ENCODE peak calls at places on chromosomes 13 and 19, in five cellular contexts. N is tibial nerve, B is cardiac fibroblast, C is ascending aorta, S is transverse colon. L is an unnamed sample.

GRCh38 chr13:29679357-29680050 is 84.0 kb upstream of the SLC7A1 start:
- DNase-seq in N (no peak), B (peak; percentile 18), C (no peak), S (peak; percentile 38), L (peak; percentile 35)

GRCh38 chr19:18587962-18588610 is 512 bp upstream of the REX1BD start:
- DNase-seq in N (no peak), B (no peak), C (no peak), S (no peak), L (no peak)

GRCh38 chr13:32538234-32538620 is 368 bp downstream of the N4BP2L2 start:
- DNase-seq in N (no peak), B (peak; percentile 51), C (no peak), S (no peak), L (peak; percentile 62)

GRCh38 chr19:40623403-40624239 is 22.5 kb downstream of the LTBP4 start:
- DNase-seq in N (no peak), B (peak; percentile 55), C (no peak), S (peak; percentile 85), L (peak; percentile 90)

GRCh38 chr13:30577381-30577780 is 40.3 kb upstream of the USPL1 start:
- DNase-seq in N (no peak), B (peak; percentile 78), C (no peak), S (peak; percentile 18), L (no peak)

GRCh38 chr13:103067751-103068563 is 1.7 kb upstream of the SLC10A2 start:
- DNase-seq in N (no peak), B (no peak), C (no peak), S (peak; percentile 78), L (peak; percentile 75)

GRCh38 chr13:20197361-20197834 is 4.7 kb upstream of the GJB2 start:
- DNase-seq in N (no peak), B (peak; percentile 63), C (no peak), S (no peak), L (no peak)

GRCh38 chr13:101785858-101786257 is 333.4 kb downstream of the ITGBL1 start:
- DNase-seq in N (no peak), B (peak; percentile 0), C (no peak), S (no peak), L (no peak)

GRCh38 chr19:5695649-5696195 is 5.6 kb downstream of the RPL36 start:
- DNase-seq in N (no peak), B (no peak), C (no peak), S (no peak), L (no peak)

GRCh38 chr13:28059214-28059613 is 41.2 kb downstream of the FLT3 start:
- DNase-seq in N (no peak), B (peak; percentile 26), C (no peak), S (peak; percentile 51), L (peak; percentile 51)

GRCh38 chr13:28324181-28324789 is 170.6 kb downstream of the FLT1 start:
- DNase-seq in N (no peak), B (peak; percentile 80), C (no peak), S (peak; percentile 55), L (peak; percentile 85)

GRCh38 chr19:46841458-46842083 is 9.1 kb downstream of the AP2S1 start:
- DNase-seq in N (no peak), B (peak; percentile 49), C (no peak), S (peak; percentile 39), L (no peak)

GRCh38 chr13:114248011-114248410 is 13.3 kb downstream of the CDC16 start:
- DNase-seq in N (no peak), B (no peak), C (no peak), S (no peak), L (no peak)

GRCh38 chr19:30449673-30450072 is 77.5 kb downstream of the ZNF536 start:
- DNase-seq in N (no peak), B (no peak), C (no peak), S (no peak), L (no peak)
- H3K4me3 ChIP-seq in N (peak overlapping the region; percentile 10), B (no peak overlapping the region), C (no peak overlapping the region), S (no peak overlapping the region), L (no peak overlapping the region)

GRCh38 chr13:72808917-72809500 is 27.1 kb downstream of the PIBF1 start:
- DNase-seq in N (no peak), B (peak; percentile 21), C (no peak), S (no peak), L (no peak)
- TF ChIP-seq CTCF in N (peak; percentile 25), B (peak; percentile 40), C (peak; percentile 53), S (peak; percentile 71), L (peak; percentile 26)

GRCh38 chr19:55158423-55158822 is 891 bp upstream of the TNNI3 start:
- DNase-seq in N (no peak), B (no peak), C (no peak), S (no peak), L (no peak)

GRCh38 chr19:55157064-55157908 is at the start of gene TNNI3:
- DNase-seq in N (no peak), B (no peak), C (no peak), S (no peak), L (no peak)

GRCh38 chr19:55153652-55154264 is 3.8 kb downstream of the TNNI3 start:
- DNase-seq in N (no peak), B (no peak), C (no peak), S (no peak), L (no peak)

GRCh38 chr19:55158848-55159793 is 1.6 kb upstream of the TNNI3 start:
- DNase-seq in N (no peak), B (peak; percentile 78), C (no peak), S (no peak), L (no peak)

DNA sequence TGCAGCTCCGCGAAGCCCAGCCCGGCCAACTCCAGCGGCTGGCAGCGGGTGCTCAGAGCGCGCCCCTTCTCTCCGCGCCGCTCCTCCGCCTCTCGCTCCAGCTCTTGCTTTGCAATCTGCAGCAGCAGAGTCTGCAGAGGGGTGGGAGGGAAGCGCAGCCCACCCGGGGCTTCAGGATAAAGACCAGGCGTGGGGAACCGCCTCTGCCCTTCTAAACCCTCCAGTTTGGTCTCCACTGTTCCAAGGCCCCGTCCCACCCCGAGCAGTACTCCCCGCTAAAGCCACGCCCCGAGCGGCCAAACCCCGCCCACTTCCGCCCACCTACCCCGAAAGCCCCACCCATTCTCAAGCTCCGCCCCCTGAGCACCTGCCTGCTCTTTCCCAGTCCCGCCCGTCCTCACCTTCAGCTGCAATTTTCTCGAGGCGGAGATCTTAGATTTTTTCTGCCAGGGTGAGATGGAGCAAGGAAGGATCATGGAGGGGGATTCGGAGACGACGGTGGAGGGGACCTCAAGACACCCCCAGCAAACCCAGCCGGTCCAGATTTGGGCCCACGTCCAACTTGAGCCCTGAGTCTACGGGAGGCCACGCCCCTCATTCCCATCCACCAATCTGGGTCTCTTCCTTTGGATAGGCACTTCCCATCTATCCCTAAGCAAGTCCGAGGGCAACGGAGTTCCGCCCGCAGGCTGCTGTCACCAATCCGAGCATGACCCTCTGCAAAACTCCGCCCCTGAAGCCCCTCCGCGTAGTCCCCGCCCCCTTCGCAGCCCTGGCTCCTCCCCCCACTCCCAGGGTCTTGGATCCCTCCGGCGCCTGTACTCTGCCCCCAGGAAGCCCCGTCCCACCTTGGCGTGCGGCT is 1.1 kb downstream of the TNNI3 start:
- DNase-seq in N (no peak), B (peak; percentile 52), C (no peak), S (peak; percentile 74), L (peak; percentile 77)
- H3K4me3 ChIP-seq in N (no peak overlapping the region), B (no peak overlapping the region), C (no peak overlapping the region), S (peak overlapping the region; percentile 26), L (no peak overlapping the region)

DNA sequence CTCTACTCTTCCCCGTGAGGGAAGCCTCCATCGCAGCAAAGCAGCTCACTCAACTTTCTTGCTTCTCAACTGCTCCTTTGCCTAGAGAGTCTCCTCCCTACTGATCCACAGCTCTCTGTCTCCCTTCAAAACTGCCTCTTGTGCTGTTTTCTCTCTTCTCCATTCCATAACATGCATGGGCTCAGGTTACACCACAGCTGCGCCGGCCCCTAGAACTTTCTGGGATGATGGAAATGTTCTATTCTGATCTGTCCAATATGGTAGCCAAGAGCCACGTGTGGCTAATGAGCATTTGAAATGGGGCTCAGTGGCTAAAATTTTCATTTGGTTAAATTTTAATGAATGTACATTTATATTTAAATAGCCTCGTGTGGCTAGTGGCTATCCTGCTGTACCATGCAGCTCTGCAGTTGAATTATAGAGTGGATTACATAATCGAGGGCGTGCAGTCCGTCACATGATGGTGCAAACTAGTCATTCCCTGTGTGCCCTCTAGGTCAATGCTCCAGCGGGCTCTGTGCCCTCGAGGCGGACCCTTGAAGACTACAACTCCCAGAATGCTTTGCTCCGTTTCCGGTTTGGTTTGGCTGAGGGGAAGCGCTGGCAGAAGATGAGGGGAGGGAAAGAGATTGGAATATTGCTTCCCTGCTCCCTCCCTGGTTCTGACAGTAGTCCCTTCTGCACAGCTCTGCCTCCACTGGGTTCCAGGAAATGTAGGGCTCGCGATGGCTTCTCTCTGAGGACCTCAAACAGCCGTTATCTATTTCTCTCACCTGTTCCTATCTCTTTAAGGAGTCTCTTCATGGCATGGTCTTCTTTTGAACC is 109.8 kb downstream of the CACNA1A start:
- DNase-seq in N (no peak), B (peak; percentile 88), C (no peak), S (peak; percentile 15), L (no peak)
- TF ChIP-seq CTCF in N (no peak), B (no peak), C (no peak), S (no peak), L (no peak)

L was measured in mucosa of descending colon.